ENCODE peak calls at places on chromosomes 2 and 18, in ten cellular contexts. One of them, this sample, is unnamed.

GRCh38 chr2:191611614-191612013 is 66.3 kb upstream of the NABP1 start:
- DNase-seq in activated CD4-positive, alpha-beta T cell treated with anti-CD3 and anti-CD28 coated beads, Interleukin-2, amount 50 U/mL, for 4 hours: no peak
- DNase-seq in posterior cingulate gyrus: no peak
- DNase-seq in amniotic stem cell: no peak
- DNase-seq in SW480: no peak
- DNase-seq in Right ventricle myocardium inferior: no peak
- DNase-seq in COR-L47: no peak
- DNase-seq in Calu3: no peak
- DNase-seq in tibial artery: no peak
- DNase-seq in heart left ventricle: no peak
- DNase-seq in this sample: no peak

GRCh38 chr18:75533954-75534353 is 106.5 kb upstream of the SMIM21 start:
- DNase-seq in posterior cingulate gyrus: no peak
- DNase-seq in Calu3: no peak
- DNase-seq in amniotic stem cell: no peak
- DNase-seq in Right ventricle myocardium inferior: no peak
- DNase-seq in heart left ventricle: no peak
- DNase-seq in SW480: no peak
- DNase-seq in COR-L47: no peak
- DNase-seq in activated CD4-positive, alpha-beta T cell treated with anti-CD3 and anti-CD28 coated beads, Interleukin-2, amount 50 U/mL, for 4 hours: no peak
- DNase-seq in tibial artery: no peak
- DNase-seq in this sample: no peak

GRCh38 chr2:30613001-30613400 is 166.0 kb downstream of the LCLAT1 start:
- DNase-seq in SW480: no peak
- DNase-seq in activated CD4-positive, alpha-beta T cell treated with anti-CD3 and anti-CD28 coated beads, Interleukin-2, amount 50 U/mL, for 4 hours: no peak
- DNase-seq in tibial artery: no peak
- DNase-seq in amniotic stem cell: no peak
- DNase-seq in Right ventricle myocardium inferior: no peak
- DNase-seq in Calu3: no peak
- DNase-seq in posterior cingulate gyrus: no peak
- DNase-seq in heart left ventricle: no peak
- DNase-seq in COR-L47: no peak
- DNase-seq in this sample: no peak

GRCh38 chr2:171893196-171893823 is 734 bp downstream of the SLC25A12 start:
- DNase-seq in posterior cingulate gyrus: no peak
- DNase-seq in amniotic stem cell: no peak
- DNase-seq in SW480: no peak
- DNase-seq in heart left ventricle: no peak
- DNase-seq in Right ventricle myocardium inferior: no peak
- DNase-seq in COR-L47: no peak
- DNase-seq in activated CD4-positive, alpha-beta T cell treated with anti-CD3 and anti-CD28 coated beads, Interleukin-2, amount 50 U/mL, for 4 hours: no peak
- DNase-seq in Calu3: no peak
- DNase-seq in tibial artery: no peak
- DNase-seq in this sample: peak

GRCh38 chr18:13147146-13147545 is 71.4 kb upstream of the LDLRAD4 start:
- DNase-seq in Right ventricle myocardium inferior: peak
- DNase-seq in heart left ventricle: no peak
- DNase-seq in posterior cingulate gyrus: no peak
- DNase-seq in activated CD4-positive, alpha-beta T cell treated with anti-CD3 and anti-CD28 coated beads, Interleukin-2, amount 50 U/mL, for 4 hours: no peak
- DNase-seq in COR-L47: peak
- DNase-seq in Calu3: no peak
- DNase-seq in amniotic stem cell: no peak
- DNase-seq in tibial artery: no peak
- DNase-seq in SW480: peak
- DNase-seq in this sample: no peak

GRCh38 chr2:238872628-238873400 is 24.9 kb downstream of the TWIST2 start:
- DNase-seq in heart left ventricle: no peak
- DNase-seq in amniotic stem cell: no peak
- DNase-seq in SW480: no peak
- DNase-seq in COR-L47: no peak
- DNase-seq in Right ventricle myocardium inferior: no peak
- DNase-seq in tibial artery: no peak
- DNase-seq in Calu3: no peak
- DNase-seq in activated CD4-positive, alpha-beta T cell treated with anti-CD3 and anti-CD28 coated beads, Interleukin-2, amount 50 U/mL, for 4 hours: no peak
- DNase-seq in posterior cingulate gyrus: no peak
- DNase-seq in this sample: no peak

GRCh38 chr18:623760-624620 is 27.2 kb downstream of the CLUL1 start:
- DNase-seq in activated CD4-positive, alpha-beta T cell treated with anti-CD3 and anti-CD28 coated beads, Interleukin-2, amount 50 U/mL, for 4 hours: peak
- DNase-seq in SW480: peak
- DNase-seq in heart left ventricle: peak
- DNase-seq in tibial artery: peak
- DNase-seq in Calu3: peak
- DNase-seq in Right ventricle myocardium inferior: no peak
- DNase-seq in COR-L47: peak
- DNase-seq in posterior cingulate gyrus: peak
- DNase-seq in amniotic stem cell: peak
- DNase-seq in this sample: peak

GRCh38 chr18:26821181-26821580 is 44.3 kb downstream of the AQP4 start:
- DNase-seq in COR-L47: no peak
- DNase-seq in activated CD4-positive, alpha-beta T cell treated with anti-CD3 and anti-CD28 coated beads, Interleukin-2, amount 50 U/mL, for 4 hours: no peak
- DNase-seq in Right ventricle myocardium inferior: no peak
- DNase-seq in SW480: no peak
- DNase-seq in posterior cingulate gyrus: no peak
- DNase-seq in amniotic stem cell: no peak
- DNase-seq in Calu3: no peak
- DNase-seq in heart left ventricle: no peak
- DNase-seq in tibial artery: no peak
- DNase-seq in this sample: no peak

GRCh38 chr18:31248783-31249521 is 69.0 kb upstream of the DSG1 start:
- DNase-seq in amniotic stem cell: no peak
- DNase-seq in activated CD4-positive, alpha-beta T cell treated with anti-CD3 and anti-CD28 coated beads, Interleukin-2, amount 50 U/mL, for 4 hours: no peak
- DNase-seq in SW480: no peak
- DNase-seq in posterior cingulate gyrus: no peak
- DNase-seq in Calu3: no peak
- DNase-seq in Right ventricle myocardium inferior: no peak
- DNase-seq in tibial artery: no peak
- DNase-seq in heart left ventricle: no peak
- DNase-seq in COR-L47: no peak
- DNase-seq in this sample: peak

GRCh38 chr18:77366725-77367641 is 117.3 kb downstream of the GALR1 start:
- DNase-seq in heart left ventricle: no peak
- DNase-seq in activated CD4-positive, alpha-beta T cell treated with anti-CD3 and anti-CD28 coated beads, Interleukin-2, amount 50 U/mL, for 4 hours: no peak
- DNase-seq in amniotic stem cell: no peak
- DNase-seq in Calu3: no peak
- DNase-seq in posterior cingulate gyrus: peak
- DNase-seq in COR-L47: peak
- DNase-seq in tibial artery: no peak
- DNase-seq in Right ventricle myocardium inferior: peak
- DNase-seq in SW480: peak
- DNase-seq in this sample: no peak

GRCh38 chr2:160324161-160324768 is 124.2 kb upstream of the ITGB6 start:
- DNase-seq in tibial artery: peak
- DNase-seq in heart left ventricle: peak
- DNase-seq in activated CD4-positive, alpha-beta T cell treated with anti-CD3 and anti-CD28 coated beads, Interleukin-2, amount 50 U/mL, for 4 hours: peak
- DNase-seq in Calu3: peak
- DNase-seq in COR-L47: peak
- DNase-seq in posterior cingulate gyrus: peak
- DNase-seq in SW480: peak
- DNase-seq in amniotic stem cell: no peak
- DNase-seq in Right ventricle myocardium inferior: no peak
- DNase-seq in this sample: peak

GRCh38 chr18:10057808-10058791 is 144.3 kb downstream of the VAPA start:
- DNase-seq in SW480: peak
- DNase-seq in tibial artery: peak
- DNase-seq in activated CD4-positive, alpha-beta T cell treated with anti-CD3 and anti-CD28 coated beads, Interleukin-2, amount 50 U/mL, for 4 hours: no peak
- DNase-seq in Calu3: no peak
- DNase-seq in heart left ventricle: no peak
- DNase-seq in Right ventricle myocardium inferior: no peak
- DNase-seq in posterior cingulate gyrus: no peak
- DNase-seq in amniotic stem cell: peak
- DNase-seq in COR-L47: no peak
- DNase-seq in this sample: peak

GRCh38 chr2:136764397-136765255 is 719 bp upstream of the THSD7B start:
- DNase-seq in heart left ventricle: no peak
- DNase-seq in tibial artery: no peak
- DNase-seq in Calu3: no peak
- DNase-seq in activated CD4-positive, alpha-beta T cell treated with anti-CD3 and anti-CD28 coated beads, Interleukin-2, amount 50 U/mL, for 4 hours: no peak
- DNase-seq in amniotic stem cell: no peak
- DNase-seq in SW480: no peak
- DNase-seq in Right ventricle myocardium inferior: no peak
- DNase-seq in COR-L47: no peak
- DNase-seq in posterior cingulate gyrus: no peak
- DNase-seq in this sample: no peak

GRCh38 chr2:207163053-207163814 is 2.5 kb downstream of the KLF7 start:
- DNase-seq in COR-L47: no peak
- DNase-seq in SW480: peak
- DNase-seq in tibial artery: peak
- DNase-seq in Right ventricle myocardium inferior: no peak
- DNase-seq in Calu3: peak
- DNase-seq in amniotic stem cell: peak
- DNase-seq in heart left ventricle: no peak
- DNase-seq in posterior cingulate gyrus: no peak
- DNase-seq in activated CD4-positive, alpha-beta T cell treated with anti-CD3 and anti-CD28 coated beads, Interleukin-2, amount 50 U/mL, for 4 hours: peak
- DNase-seq in this sample: peak

GRCh38 chr18:33923980-33924379 is 300.7 kb downstream of the NOL4 start:
- DNase-seq in activated CD4-positive, alpha-beta T cell treated with anti-CD3 and anti-CD28 coated beads, Interleukin-2, amount 50 U/mL, for 4 hours: no peak
- DNase-seq in Calu3: no peak
- DNase-seq in tibial artery: no peak
- DNase-seq in heart left ventricle: no peak
- DNase-seq in posterior cingulate gyrus: no peak
- DNase-seq in COR-L47: peak
- DNase-seq in SW480: no peak
- DNase-seq in Right ventricle myocardium inferior: no peak
- DNase-seq in amniotic stem cell: no peak
- DNase-seq in this sample: no peak

GRCh38 chr18:37385846-37386435 is 179.7 kb downstream of the CELF4 start:
- DNase-seq in amniotic stem cell: no peak
- DNase-seq in tibial artery: no peak
- DNase-seq in Calu3: peak
- DNase-seq in SW480: no peak
- DNase-seq in Right ventricle myocardium inferior: no peak
- DNase-seq in activated CD4-positive, alpha-beta T cell treated with anti-CD3 and anti-CD28 coated beads, Interleukin-2, amount 50 U/mL, for 4 hours: no peak
- DNase-seq in COR-L47: peak
- DNase-seq in posterior cingulate gyrus: no peak
- DNase-seq in heart left ventricle: no peak
- DNase-seq in this sample: no peak

This sample was measured in Caki2.